ENCODE peak calls at places on chromosomes 12 and 14, in seven cellular contexts. T, P, E, H, O, U and J are unnamed samples.

GRCh38 chr12:17992002-17992656 is 97.9 kb downstream of the RERGL start:
- DNase-seq in P (no peak), E (peak), T (no peak), O (no peak), U (no peak), H (no peak), J (no peak)

GRCh38 chr12:9361879-9362326 is 153.7 kb upstream of the PZP start:
- DNase-seq in T (no peak), H (no peak), E (no peak), U (no peak), O (no peak), P (no peak), J (no peak)

GRCh38 chr12:52600941-52601481 is at the start of gene KRT72:
- DNase-seq in H (no peak), E (no peak), O (no peak), P (no peak), U (no peak), T (no peak), J (peak)

GRCh38 chr14:104604461-104605449 is at the start of gene TMEM179:
- DNase-seq in U (peak), T (no peak), O (no peak), E (no peak), H (peak), P (no peak), J (no peak)

GRCh38 chr12:127928615-127929014 is 338.4 kb upstream of the TMEM132C start:
- DNase-seq in E (peak), P (no peak), H (no peak), T (no peak), U (no peak), O (no peak), J (no peak)

GRCh38 chr14:95070748-95071435 is 86.4 kb downstream of the DICER1 start:
- DNase-seq in T (no peak), O (no peak), H (no peak), U (no peak), P (no peak), E (no peak), J (no peak)

GRCh38 chr12:104133861-104134260 is 4.1 kb downstream of the NFYB start:
- DNase-seq in U (no peak), E (no peak), P (no peak), O (no peak), T (no peak), H (no peak), J (no peak)

GRCh38 chr12:131091413-131091975 is 137.8 kb downstream of the ADGRD1 start:
- DNase-seq in P (peak), U (peak), T (no peak), E (no peak), H (no peak), O (no peak), J (no peak)

GRCh38 chr14:59278111-59278510 is 89.6 kb downstream of the DAAM1 start:
- DNase-seq in O (no peak), P (no peak), H (no peak), T (no peak), U (no peak), E (peak), J (no peak)

GRCh38 chr14:104805326-104805678 is 4.4 kb downstream of the ZBTB42 start:
- DNase-seq in H (no peak), U (no peak), O (no peak), P (no peak), T (no peak), E (peak), J (no peak)

GRCh38 chr12:76446090-76446489 is 97.9 kb upstream of the BBS10 start:
- DNase-seq in E (no peak), O (no peak), T (no peak), H (no peak), P (no peak), U (no peak), J (no peak)

GRCh38 chr12:91606662-91607377 is 424.2 kb upstream of the DCN start:
- DNase-seq in T (no peak), P (no peak), E (no peak), U (no peak), H (no peak), O (no peak), J (no peak)

GRCh38 chr14:102537981-102538597 is 28.5 kb upstream of the ANKRD9 start:
- DNase-seq in P (no peak), T (no peak), O (no peak), E (no peak), H (no peak), U (no peak), J (no peak)

GRCh38 chr12:21523148-21523547 is 2.9 kb upstream of the SPX start:
- DNase-seq in U (no peak), H (no peak), E (no peak), P (no peak), T (no peak), O (no peak), J (no peak)

GRCh38 chr12:80697270-80697887 is 10.1 kb upstream of the MYF6 start:
- DNase-seq in E (no peak), P (no peak), H (no peak), U (no peak), T (no peak), O (no peak), J (no peak)

GRCh38 chr14:68448379-68448778 is 344.5 kb downstream of the ZFP36L1 start:
- DNase-seq in E (no peak), H (no peak), U (peak), P (no peak), O (no peak), T (no peak), J (no peak)

GRCh38 chr12:93060071-93060665 is 131.1 kb upstream of the EEA1 start:
- DNase-seq in P (no peak), E (no peak), H (no peak), U (no peak), T (no peak), O (no peak), J (no peak)

GRCh38 chr14:31947680-31948580 is 129.2 kb upstream of the ARHGAP5 start:
- DNase-seq in T (no peak), E (no peak), H (no peak), O (no peak), P (no peak), U (no peak), J (no peak)

GRCh38 chr12:33994857-33995808 is 27.2 kb upstream of the ALG10 start:
- DNase-seq in P (no peak), O (no peak), T (no peak), U (no peak), E (no peak), H (no peak), J (no peak)

GRCh38 chr14:52769889-52770288 is 21.5 kb downstream of the GNPNAT1 start:
- DNase-seq in H (no peak), U (no peak), O (no peak), T (no peak), P (no peak), E (no peak), J (no peak)

GRCh38 chr12:84643993-84644392 is 268.6 kb downstream of the SLC6A15 start:
- DNase-seq in U (no peak), H (no peak), P (no peak), O (no peak), E (no peak), T (no peak), J (no peak)

GRCh38 chr14:75487155-75487671 is 35.1 kb upstream of the BATF start:
- DNase-seq in H (no peak), T (no peak), E (no peak), O (no peak), U (no peak), P (peak), J (no peak)